ENCODE peak calls at places on chromosomes 12 and 14, in nine cellular contexts. J, X, S, D, O, E, V, K and M are unnamed samples.

GRCh38 chr12:9906888-9907287 is 25.3 kb downstream of the CLEC2A start:
- DNase-seq in J (peak; percentile 16), X (peak; percentile 16), S (no peak), D (no peak), O (no peak), E (peak; percentile 35), V (no peak), K (no peak), M (no peak)

GRCh38 chr12:96343347-96343954 is 56.8 kb downstream of the CDK17 start:
- DNase-seq in J (no peak), X (peak; percentile 7), S (no peak), D (no peak), O (no peak), E (no peak), V (no peak), K (no peak), M (no peak)

GRCh38 chr14:104826197-104826857 is 25.4 kb downstream of the ZBTB42 start:
- DNase-seq in J (peak; percentile 97), X (peak; percentile 90), S (peak; percentile 92), D (peak; percentile 97), O (peak; percentile 88), E (peak; percentile 94), V (peak; percentile 98), K (peak; percentile 37), M (peak; percentile 91)

GRCh38 chr14:52076334-52076733 is 7.5 kb upstream of the NID2 start:
- DNase-seq in J (no peak), X (no peak), S (no peak), D (no peak), O (no peak), E (no peak), V (no peak), K (no peak), M (no peak)

GRCh38 chr14:61569783-61570182 is 125.5 kb upstream of the HIF1A start:
- DNase-seq in J (no peak), X (no peak), S (no peak), D (no peak), O (peak; percentile 71), E (peak; percentile 63), V (no peak), K (no peak), M (no peak)

GRCh38 chr12:24134092-24134491 is 184.6 kb upstream of the SOX5 start:
- DNase-seq in J (no peak), X (no peak), S (no peak), D (no peak), O (no peak), E (no peak), V (no peak), K (no peak), M (no peak)

GRCh38 chr14:27181304-27181703 is 583.5 kb upstream of the NOVA1 start:
- DNase-seq in J (no peak), X (no peak), S (no peak), D (no peak), O (no peak), E (no peak), V (no peak), K (no peak), M (no peak)

GRCh38 chr14:58239259-58240210 is 5.1 kb upstream of the PSMA3 start:
- DNase-seq in J (peak; percentile 93), X (peak; percentile 79), S (peak; percentile 70), D (peak; percentile 88), O (peak; percentile 87), E (peak; percentile 78), V (peak; percentile 83), K (peak; percentile 42), M (no peak)

GRCh38 chr12:104672501-104673265 is 215.9 kb downstream of the CHST11 start:
- DNase-seq in J (no peak), X (no peak), S (peak; percentile 78), D (no peak), O (peak; percentile 47), E (no peak), V (no peak), K (no peak), M (no peak)

GRCh38 chr14:22850944-22851790 is 14.8 kb downstream of the MMP14 start:
- DNase-seq in J (no peak), X (no peak), S (peak; percentile 90), D (peak; percentile 93), O (peak; percentile 92), E (no peak), V (no peak), K (no peak), M (no peak)

GRCh38 chr14:64891839-64892375 is 12.2 kb upstream of the SPTB start:
- DNase-seq in J (peak; percentile 37), X (peak; percentile 15), S (peak; percentile 12), D (no peak), O (peak; percentile 64), E (peak; percentile 27), V (no peak), K (peak; percentile 12), M (no peak)

GRCh38 chr12:82896286-82896685 is 209.6 kb downstream of the TMTC2 start:
- DNase-seq in J (no peak), X (no peak), S (no peak), D (no peak), O (no peak), E (no peak), V (no peak), K (no peak), M (no peak)

GRCh38 chr14:91585856-91586255 is 75.7 kb upstream of the PPP4R3A start:
- DNase-seq in J (no peak), X (no peak), S (no peak), D (no peak), O (no peak), E (no peak), V (no peak), K (no peak), M (no peak)

GRCh38 chr12:61916856-61917255 is 343.3 kb upstream of the USP15 start:
- DNase-seq in J (no peak), X (no peak), S (no peak), D (no peak), O (no peak), E (no peak), V (no peak), K (no peak), M (no peak)

GRCh38 chr14:60998617-60999016 is 17.6 kb downstream of the SLC38A6 start:
- DNase-seq in J (no peak), X (no peak), S (no peak), D (no peak), O (no peak), E (no peak), V (no peak), K (no peak), M (no peak)

GRCh38 chr12:55642275-55643068 is 5.8 kb downstream of the OR10P1 start:
- DNase-seq in J (no peak), X (no peak), S (no peak), D (no peak), O (peak; percentile 23), E (no peak), V (no peak), K (no peak), M (no peak)

GRCh38 chr14:90715993-90716392 is 100.2 kb downstream of the TTC7B start:
- DNase-seq in J (no peak), X (no peak), S (no peak), D (no peak), O (no peak), E (no peak), V (no peak), K (no peak), M (no peak)

GRCh38 chr14:64475585-64476273 is 10.4 kb downstream of the AKAP5 start:
- DNase-seq in J (no peak), X (no peak), S (no peak), D (no peak), O (no peak), E (no peak), V (no peak), K (no peak), M (no peak)

GRCh38 chr14:73640796-73641195 is 4.0 kb upstream of the DNAL1 start:
- DNase-seq in J (no peak), X (no peak), S (no peak), D (no peak), O (no peak), E (no peak), V (no peak), K (no peak), M (no peak)

GRCh38 chr12:114848661-114849060 is 164.7 kb upstream of the TBX3 start:
- DNase-seq in J (no peak), X (no peak), S (no peak), D (no peak), O (peak; percentile 3), E (no peak), V (no peak), K (no peak), M (no peak)